ENCODE peak calls at places on chromosomes 5 and 9, in four cellular contexts. One of them, this sample, is unnamed.

GRCh38 chr5:59293700-59294099 is 599.8 kb downstream of the PDE4D start:
- DNase-seq in left lung: no peak
- DNase-seq in cardiac muscle cell: no peak
- DNase-seq in uterus: no peak
- DNase-seq in this sample: no peak

GRCh38 chr9:6490863-6491262 is 77.9 kb downstream of the UHRF2 start:
- DNase-seq in left lung: no peak
- DNase-seq in cardiac muscle cell: no peak
- DNase-seq in uterus: no peak
- DNase-seq in this sample: no peak

GRCh38 chr9:83701769-83702168 is 6.0 kb downstream of the UBQLN1 start:
- DNase-seq in left lung: no peak
- DNase-seq in cardiac muscle cell: peak; percentile 63
- DNase-seq in uterus: no peak
- DNase-seq in this sample: no peak

GRCh38 chr9:38175423-38175822 is 106.4 kb upstream of the SHB start:
- DNase-seq in left lung: no peak
- DNase-seq in cardiac muscle cell: no peak
- DNase-seq in uterus: no peak
- DNase-seq in this sample: no peak

GRCh38 chr5:55370291-55370925 is 62.6 kb downstream of the MTREX start:
- DNase-seq in left lung: no peak
- DNase-seq in cardiac muscle cell: no peak
- DNase-seq in uterus: no peak
- DNase-seq in this sample: no peak

GRCh38 chr9:85431396-85432102 is 310.2 kb downstream of the AGTPBP1 start:
- DNase-seq in left lung: no peak
- DNase-seq in cardiac muscle cell: no peak
- DNase-seq in uterus: no peak
- DNase-seq in this sample: no peak

GRCh38 chr5:168869615-168870227 is 290.6 kb upstream of the PANK3 start:
- DNase-seq in left lung: no peak
- DNase-seq in cardiac muscle cell: no peak
- DNase-seq in uterus: no peak
- DNase-seq in this sample: no peak

GRCh38 chr5:135245521-135246499 is 153.2 kb downstream of the MACROH2A1 start:
- DNase-seq in left lung: no peak
- DNase-seq in cardiac muscle cell: peak; percentile 62
- DNase-seq in uterus: peak; percentile 23
- DNase-seq in this sample: no peak

GRCh38 chr9:127180457-127181314 is 58.3 kb upstream of the ANGPTL2 start:
- DNase-seq in left lung: no peak
- DNase-seq in cardiac muscle cell: no peak
- DNase-seq in uterus: peak; percentile 13
- DNase-seq in this sample: no peak

GRCh38 chr9:98861881-98862501 is 54.5 kb downstream of the GALNT12 start:
- DNase-seq in left lung: no peak
- DNase-seq in cardiac muscle cell: peak; percentile 77
- DNase-seq in uterus: peak; percentile 70
- DNase-seq in this sample: no peak

GRCh38 chr9:98516205-98516896 is 192.4 kb downstream of the GABBR2 start:
- DNase-seq in left lung: no peak
- DNase-seq in cardiac muscle cell: no peak
- DNase-seq in uterus: no peak
- DNase-seq in this sample: no peak

GRCh38 chr5:40754381-40755092 is 1.2 kb downstream of the TTC33 start:
- DNase-seq in left lung: no peak
- DNase-seq in cardiac muscle cell: peak; percentile 40
- DNase-seq in uterus: no peak
- DNase-seq in this sample: no peak

GRCh38 chr5:181203093-181203711 is 1.8 kb downstream of the TRIM7 start:
- DNase-seq in left lung: no peak
- DNase-seq in cardiac muscle cell: peak; percentile 77
- DNase-seq in uterus: no peak
- DNase-seq in this sample: no peak

GRCh38 chr5:80864706-80865435 is 95.3 kb upstream of the RASGRF2 start:
- DNase-seq in left lung: no peak
- DNase-seq in cardiac muscle cell: no peak
- DNase-seq in uterus: no peak
- DNase-seq in this sample: no peak

GRCh38 chr5:37637165-37637845 is 202.5 kb downstream of the GDNF start:
- DNase-seq in left lung: no peak
- DNase-seq in cardiac muscle cell: no peak
- DNase-seq in uterus: no peak
- DNase-seq in this sample: no peak

GRCh38 chr5:43602456-43602817 is 543 bp upstream of the NNT start:
- DNase-seq in left lung: no peak
- DNase-seq in cardiac muscle cell: peak; percentile 57
- DNase-seq in uterus: peak; percentile 41
- DNase-seq in this sample: no peak

GRCh38 chr5:43110606-43111170 is 10.0 kb upstream of the ZNF131 start:
- DNase-seq in left lung: no peak
- DNase-seq in cardiac muscle cell: peak; percentile 2
- DNase-seq in uterus: no peak
- DNase-seq in this sample: no peak

GRCh38 chr5:143933434-143933833 is 121.5 kb downstream of the HMHB1 start:
- DNase-seq in left lung: no peak
- DNase-seq in cardiac muscle cell: no peak
- DNase-seq in uterus: no peak
- DNase-seq in this sample: no peak

GRCh38 chr9:87498816-87499454 is 1.3 kb downstream of the DAPK1 start:
- DNase-seq in left lung: no peak
- DNase-seq in cardiac muscle cell: no peak
- DNase-seq in uterus: no peak
- DNase-seq in this sample: no peak

GRCh38 chr5:4104831-4105597 is 509.4 kb downstream of the IRX1 start:
- DNase-seq in left lung: no peak
- DNase-seq in cardiac muscle cell: no peak
- DNase-seq in uterus: no peak
- DNase-seq in this sample: no peak

GRCh38 chr9:126694206-126695081 is 80.7 kb downstream of the LMX1B start:
- DNase-seq in left lung: no peak
- DNase-seq in cardiac muscle cell: no peak
- DNase-seq in uterus: no peak
- DNase-seq in this sample: no peak

GRCh38 chr5:154196955-154197652 is 6.6 kb downstream of the GALNT10 start:
- DNase-seq in left lung: no peak
- DNase-seq in cardiac muscle cell: peak; percentile 80
- DNase-seq in uterus: no peak
- DNase-seq in this sample: no peak

GRCh38 chr5:137145726-137146125 is 353.4 kb downstream of the SPOCK1 start:
- DNase-seq in left lung: no peak
- DNase-seq in cardiac muscle cell: no peak
- DNase-seq in uterus: no peak
- DNase-seq in this sample: no peak

GRCh38 chr5:131270809-131271208 is 7.0 kb downstream of the CDC42SE2 start:
- DNase-seq in left lung: no peak
- DNase-seq in cardiac muscle cell: no peak
- DNase-seq in uterus: no peak
- DNase-seq in this sample: no peak

GRCh38 chr5:34439601-34440000 is 216.5 kb upstream of the RAI14 start:
- DNase-seq in left lung: no peak
- DNase-seq in cardiac muscle cell: no peak
- DNase-seq in uterus: no peak
- DNase-seq in this sample: no peak

GRCh38 chr5:51386916-51387853 is 3.9 kb downstream of the ISL1 start:
- DNase-seq in left lung: peak; percentile 62
- DNase-seq in cardiac muscle cell: no peak
- DNase-seq in uterus: no peak
- DNase-seq in this sample: no peak

GRCh38 chr5:131379723-131380122 is 115.9 kb downstream of the CDC42SE2 start:
- DNase-seq in left lung: no peak
- DNase-seq in cardiac muscle cell: peak; percentile 90
- DNase-seq in uterus: no peak
- DNase-seq in this sample: peak; percentile 64

GRCh38 chr5:150486402-150487198 is 21.3 kb upstream of the NDST1 start:
- DNase-seq in left lung: peak; percentile 88
- DNase-seq in cardiac muscle cell: peak; percentile 57
- DNase-seq in uterus: peak; percentile 59
- DNase-seq in this sample: peak; percentile 51

GRCh38 chr5:159258361-159258760 is 4.7 kb upstream of the UBLCP1 start:
- DNase-seq in left lung: no peak
- DNase-seq in cardiac muscle cell: no peak
- DNase-seq in uterus: no peak
- DNase-seq in this sample: no peak

GRCh38 chr5:181153814-181154213 is 6.4 kb downstream of the OR2V2 start:
- DNase-seq in left lung: no peak
- DNase-seq in cardiac muscle cell: no peak
- DNase-seq in uterus: no peak
- DNase-seq in this sample: no peak

GRCh38 chr5:176334031-176334770 is 27.4 kb downstream of the KIAA1191 start:
- DNase-seq in left lung: no peak
- DNase-seq in cardiac muscle cell: no peak
- DNase-seq in uterus: no peak
- DNase-seq in this sample: no peak

GRCh38 chr5:170145462-170145861 is 39.8 kb downstream of the FOXI1 start:
- DNase-seq in left lung: no peak
- DNase-seq in cardiac muscle cell: peak; percentile 12
- DNase-seq in uterus: no peak
- DNase-seq in this sample: no peak

GRCh38 chr9:95383198-95383673 is 65.7 kb upstream of the FANCC start:
- DNase-seq in left lung: no peak
- DNase-seq in cardiac muscle cell: peak; percentile 10
- DNase-seq in uterus: no peak
- DNase-seq in this sample: no peak

GRCh38 chr5:100110497-100110896 is 424.7 kb upstream of the FAM174A start:
- DNase-seq in left lung: no peak
- DNase-seq in cardiac muscle cell: no peak
- DNase-seq in uterus: no peak
- DNase-seq in this sample: no peak

GRCh38 chr9:111094433-111095421 is 56.5 kb upstream of the LPAR1 start:
- DNase-seq in left lung: no peak
- DNase-seq in cardiac muscle cell: peak; percentile 57
- DNase-seq in uterus: peak; percentile 38
- DNase-seq in this sample: no peak

GRCh38 chr9:136565075-136565721 is 19.4 kb upstream of the NOTCH1 start:
- DNase-seq in left lung: peak; percentile 69
- DNase-seq in cardiac muscle cell: peak; percentile 49
- DNase-seq in uterus: peak; percentile 92
- DNase-seq in this sample: no peak

GRCh38 chr9:76458903-76459690 is at the start of gene GCNT1:
- DNase-seq in left lung: peak; percentile 98
- DNase-seq in cardiac muscle cell: peak; percentile 88
- DNase-seq in uterus: peak; percentile 77
- DNase-seq in this sample: peak; percentile 78
- H3K27ac ChIP-seq in left lung: peak within 1 kb of the TSS; percentile 82
- H3K27ac ChIP-seq in cardiac muscle cell: no peak within 1 kb of the TSS
- H3K27ac ChIP-seq in uterus: peak within 1 kb of the TSS; percentile 72
- H3K27ac ChIP-seq in this sample: no peak within 1 kb of the TSS

GRCh38 chr5:107359916-107360234 is 310.9 kb downstream of the EFNA5 start:
- DNase-seq in left lung: no peak
- DNase-seq in cardiac muscle cell: no peak
- DNase-seq in uterus: no peak
- DNase-seq in this sample: no peak
- TF ChIP-seq CTCF in left lung: no peak
- TF ChIP-seq CTCF in cardiac muscle cell: no peak
- TF ChIP-seq CTCF in uterus: no peak
- TF ChIP-seq CTCF in this sample: no peak

GRCh38 chr9:113129466-113129865 is 21.3 kb upstream of the SLC31A2 start:
- DNase-seq in left lung: no peak
- DNase-seq in cardiac muscle cell: no peak
- DNase-seq in uterus: no peak
- DNase-seq in this sample: no peak

GRCh38 chr9:113137196-113138168 is 13.3 kb upstream of the SLC31A2 start:
- DNase-seq in left lung: no peak
- DNase-seq in cardiac muscle cell: no peak
- DNase-seq in uterus: no peak
- DNase-seq in this sample: no peak

DNA sequence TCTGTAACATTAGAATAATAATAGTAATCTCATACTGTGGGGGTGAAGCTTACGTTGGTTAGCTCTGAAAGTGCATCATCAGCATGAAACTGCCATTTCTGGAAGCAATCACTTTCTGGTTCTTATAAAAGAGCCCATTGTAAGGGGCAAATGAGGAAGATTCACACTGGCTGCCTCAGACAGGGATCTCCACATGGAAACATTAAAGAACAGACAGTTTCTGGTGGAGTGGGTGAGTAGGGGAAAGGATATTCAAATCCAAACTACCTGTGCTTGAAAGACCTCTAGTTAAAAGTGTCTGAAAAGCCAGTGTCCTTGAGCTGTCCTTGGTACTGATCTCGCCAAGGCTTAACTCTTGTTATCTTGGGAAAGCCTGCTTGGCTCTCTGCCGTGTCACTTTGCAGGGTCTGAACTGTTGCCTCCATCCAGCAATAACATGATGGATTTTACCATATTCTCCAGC is 19.1 kb upstream of the SLC31A2 start:
- DNase-seq in left lung: no peak
- DNase-seq in cardiac muscle cell: peak; percentile 47
- DNase-seq in uterus: no peak
- DNase-seq in this sample: no peak
- H3K27ac ChIP-seq in left lung: no peak overlapping the region
- H3K27ac ChIP-seq in cardiac muscle cell: no peak overlapping the region
- H3K27ac ChIP-seq in uterus: no peak overlapping the region
- H3K27ac ChIP-seq in this sample: no peak overlapping the region

DNA sequence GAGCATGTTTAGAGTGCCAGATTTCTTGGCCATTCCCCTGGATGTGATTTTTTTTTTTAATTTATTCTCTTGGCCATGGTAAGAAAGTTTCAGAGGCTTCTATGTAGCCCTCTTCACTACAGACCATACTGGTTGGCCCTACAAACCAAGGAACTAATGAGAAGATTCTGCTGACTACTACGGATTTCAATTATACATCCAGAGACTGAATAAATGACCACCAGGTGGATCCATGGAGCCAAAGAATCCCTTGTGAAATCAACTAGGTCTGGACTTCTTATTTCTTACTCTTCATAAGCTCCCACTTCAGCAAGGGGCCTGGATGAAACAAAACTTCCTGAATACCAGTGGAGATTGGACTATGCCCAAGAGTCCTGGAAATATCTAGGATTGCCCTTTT is 27.6 kb downstream of the ZNF622 start:
- DNase-seq in left lung: no peak
- DNase-seq in cardiac muscle cell: peak; percentile 9
- DNase-seq in uterus: no peak
- DNase-seq in this sample: no peak
- TF ChIP-seq CTCF in left lung: no peak
- TF ChIP-seq CTCF in cardiac muscle cell: peak; percentile 11
- TF ChIP-seq CTCF in uterus: no peak
- TF ChIP-seq CTCF in this sample: no peak

GRCh38 chr5:83095163-83095972 is 18.0 kb downstream of the XRCC4 start:
- DNase-seq in left lung: no peak
- DNase-seq in cardiac muscle cell: no peak
- DNase-seq in uterus: no peak
- DNase-seq in this sample: no peak
- H3K27ac ChIP-seq in left lung: no peak overlapping the region
- H3K27ac ChIP-seq in cardiac muscle cell: peak overlapping the region; percentile 51
- H3K27ac ChIP-seq in uterus: no peak overlapping the region
- H3K27ac ChIP-seq in this sample: no peak overlapping the region